ENCODE peak calls at places on chromosome 21, in eight cellular contexts. One of them, this sample, is unnamed.

GRCh38 chr21:37636152-37636860 is 269.7 kb downstream of the DYRK1A start:
- DNase-seq in NCI-H2029 treated with DMSO at 0.1 percent for 48 hours: no peak
- DNase-seq in substantia nigra: no peak
- DNase-seq in H54: no peak
- DNase-seq in Right ventricle myocardium superior: no peak
- DNase-seq in left ventricle myocardium inferior: no peak
- DNase-seq in M059J: peak; percentile 75
- DNase-seq in fibroblast of lung: peak; percentile 38
- DNase-seq in this sample: no peak

GRCh38 chr21:35649186-35649585 is 411.1 kb downstream of the SETD4 start:
- DNase-seq in fibroblast of lung: peak; percentile 38
- DNase-seq in Right ventricle myocardium superior: no peak
- DNase-seq in H54: peak; percentile 37
- DNase-seq in left ventricle myocardium inferior: no peak
- DNase-seq in M059J: peak; percentile 83
- DNase-seq in substantia nigra: no peak
- DNase-seq in NCI-H2029 treated with DMSO at 0.1 percent for 48 hours: no peak
- DNase-seq in this sample: peak; percentile 9

GRCh38 chr21:44765231-44766013 is 36.2 kb downstream of the UBE2G2 start:
- DNase-seq in Right ventricle myocardium superior: no peak
- DNase-seq in NCI-H2029 treated with DMSO at 0.1 percent for 48 hours: peak; percentile 27
- DNase-seq in fibroblast of lung: no peak
- DNase-seq in M059J: peak; percentile 83
- DNase-seq in substantia nigra: no peak
- DNase-seq in H54: no peak
- DNase-seq in left ventricle myocardium inferior: no peak
- DNase-seq in this sample: no peak

GRCh38 chr21:35226960-35227741 is 178.0 kb upstream of the RUNX1 start:
- DNase-seq in H54: no peak
- DNase-seq in substantia nigra: no peak
- DNase-seq in left ventricle myocardium inferior: no peak
- DNase-seq in M059J: no peak
- DNase-seq in fibroblast of lung: no peak
- DNase-seq in Right ventricle myocardium superior: no peak
- DNase-seq in NCI-H2029 treated with DMSO at 0.1 percent for 48 hours: peak; percentile 97
- DNase-seq in this sample: no peak

GRCh38 chr21:46065215-46065992 is 32.5 kb upstream of the COL6A2 start:
- DNase-seq in fibroblast of lung: peak; percentile 73
- DNase-seq in Right ventricle myocardium superior: peak; percentile 77
- DNase-seq in NCI-H2029 treated with DMSO at 0.1 percent for 48 hours: no peak
- DNase-seq in M059J: peak; percentile 86
- DNase-seq in left ventricle myocardium inferior: peak; percentile 63
- DNase-seq in H54: peak; percentile 40
- DNase-seq in substantia nigra: no peak
- DNase-seq in this sample: no peak

GRCh38 chr21:37266515-37267221 is 466 bp downstream of the VPS26C start:
- DNase-seq in NCI-H2029 treated with DMSO at 0.1 percent for 48 hours: peak; percentile 45
- DNase-seq in M059J: peak; percentile 66
- DNase-seq in fibroblast of lung: peak; percentile 32
- DNase-seq in left ventricle myocardium inferior: no peak
- DNase-seq in substantia nigra: no peak
- DNase-seq in H54: no peak
- DNase-seq in Right ventricle myocardium superior: peak; percentile 69
- DNase-seq in this sample: peak; percentile 74

GRCh38 chr21:27306821-27307746 is 340.2 kb upstream of the ADAMTS5 start:
- DNase-seq in H54: no peak
- DNase-seq in NCI-H2029 treated with DMSO at 0.1 percent for 48 hours: no peak
- DNase-seq in M059J: no peak
- DNase-seq in left ventricle myocardium inferior: no peak
- DNase-seq in fibroblast of lung: peak; percentile 40
- DNase-seq in substantia nigra: no peak
- DNase-seq in Right ventricle myocardium superior: no peak
- DNase-seq in this sample: no peak

GRCh38 chr21:38875694-38876492 is 70.2 kb downstream of the ETS2 start:
- DNase-seq in left ventricle myocardium inferior: no peak
- DNase-seq in M059J: peak; percentile 73
- DNase-seq in fibroblast of lung: peak; percentile 65
- DNase-seq in H54: no peak
- DNase-seq in NCI-H2029 treated with DMSO at 0.1 percent for 48 hours: no peak
- DNase-seq in substantia nigra: no peak
- DNase-seq in Right ventricle myocardium superior: no peak
- DNase-seq in this sample: no peak

GRCh38 chr21:28543975-28544374 is 448.7 kb downstream of the LTN1 start:
- DNase-seq in left ventricle myocardium inferior: no peak
- DNase-seq in substantia nigra: no peak
- DNase-seq in M059J: no peak
- DNase-seq in NCI-H2029 treated with DMSO at 0.1 percent for 48 hours: no peak
- DNase-seq in fibroblast of lung: peak; percentile 55
- DNase-seq in H54: no peak
- DNase-seq in Right ventricle myocardium superior: no peak
- DNase-seq in this sample: no peak

GRCh38 chr21:40769231-40769630 is 77.7 kb downstream of the DSCAM start:
- DNase-seq in Right ventricle myocardium superior: no peak
- DNase-seq in left ventricle myocardium inferior: no peak
- DNase-seq in NCI-H2029 treated with DMSO at 0.1 percent for 48 hours: no peak
- DNase-seq in substantia nigra: no peak
- DNase-seq in M059J: no peak
- DNase-seq in fibroblast of lung: no peak
- DNase-seq in H54: no peak
- DNase-seq in this sample: no peak

GRCh38 chr21:42056996-42057689 is 14.0 kb upstream of the UMODL1 start:
- DNase-seq in substantia nigra: no peak
- DNase-seq in M059J: peak; percentile 96
- DNase-seq in H54: no peak
- DNase-seq in Right ventricle myocardium superior: peak; percentile 30
- DNase-seq in fibroblast of lung: peak; percentile 90
- DNase-seq in left ventricle myocardium inferior: no peak
- DNase-seq in NCI-H2029 treated with DMSO at 0.1 percent for 48 hours: peak; percentile 98
- DNase-seq in this sample: no peak

GRCh38 chr21:28763809-28764418 is 228.8 kb downstream of the LTN1 start:
- DNase-seq in M059J: no peak
- DNase-seq in left ventricle myocardium inferior: no peak
- DNase-seq in NCI-H2029 treated with DMSO at 0.1 percent for 48 hours: no peak
- DNase-seq in H54: no peak
- DNase-seq in Right ventricle myocardium superior: no peak
- DNase-seq in fibroblast of lung: no peak
- DNase-seq in substantia nigra: no peak
- DNase-seq in this sample: no peak

GRCh38 chr21:44301093-44301492 is 1.2 kb downstream of the PFKL start:
- DNase-seq in NCI-H2029 treated with DMSO at 0.1 percent for 48 hours: no peak
- DNase-seq in left ventricle myocardium inferior: no peak
- DNase-seq in Right ventricle myocardium superior: no peak
- DNase-seq in M059J: no peak
- DNase-seq in H54: no peak
- DNase-seq in substantia nigra: no peak
- DNase-seq in fibroblast of lung: no peak
- DNase-seq in this sample: no peak

GRCh38 chr21:36728371-36729111 is 29.6 kb downstream of the SIM2 start:
- DNase-seq in fibroblast of lung: no peak
- DNase-seq in left ventricle myocardium inferior: no peak
- DNase-seq in Right ventricle myocardium superior: no peak
- DNase-seq in substantia nigra: no peak
- DNase-seq in NCI-H2029 treated with DMSO at 0.1 percent for 48 hours: no peak
- DNase-seq in M059J: peak; percentile 41
- DNase-seq in H54: no peak
- DNase-seq in this sample: no peak

GRCh38 chr21:34282223-34282622 is 81.6 kb upstream of the KCNE2 start:
- DNase-seq in Right ventricle myocardium superior: no peak
- DNase-seq in H54: peak; percentile 30
- DNase-seq in fibroblast of lung: no peak
- DNase-seq in left ventricle myocardium inferior: no peak
- DNase-seq in substantia nigra: no peak
- DNase-seq in M059J: peak; percentile 71
- DNase-seq in NCI-H2029 treated with DMSO at 0.1 percent for 48 hours: no peak
- DNase-seq in this sample: no peak

GRCh38 chr21:27580276-27580675 is 613.4 kb upstream of the ADAMTS5 start:
- DNase-seq in substantia nigra: no peak
- DNase-seq in M059J: peak; percentile 71
- DNase-seq in left ventricle myocardium inferior: no peak
- DNase-seq in fibroblast of lung: peak; percentile 58
- DNase-seq in H54: no peak
- DNase-seq in NCI-H2029 treated with DMSO at 0.1 percent for 48 hours: no peak
- DNase-seq in Right ventricle myocardium superior: no peak
- DNase-seq in this sample: no peak

GRCh38 chr21:25859264-25859931 is 124.6 kb downstream of the GABPA start:
- DNase-seq in M059J: no peak
- DNase-seq in H54: no peak
- DNase-seq in left ventricle myocardium inferior: no peak
- DNase-seq in Right ventricle myocardium superior: no peak
- DNase-seq in fibroblast of lung: peak; percentile 66
- DNase-seq in NCI-H2029 treated with DMSO at 0.1 percent for 48 hours: no peak
- DNase-seq in substantia nigra: no peak
- DNase-seq in this sample: no peak

GRCh38 chr21:34642211-34643075 is 26.4 kb upstream of the CLIC6 start:
- DNase-seq in Right ventricle myocardium superior: no peak
- DNase-seq in H54: peak; percentile 53
- DNase-seq in M059J: peak; percentile 92
- DNase-seq in left ventricle myocardium inferior: no peak
- DNase-seq in substantia nigra: no peak
- DNase-seq in NCI-H2029 treated with DMSO at 0.1 percent for 48 hours: no peak
- DNase-seq in fibroblast of lung: no peak
- DNase-seq in this sample: no peak

GRCh38 chr21:18204931-18205330 is 39.7 kb upstream of the CHODL start:
- DNase-seq in substantia nigra: no peak
- DNase-seq in left ventricle myocardium inferior: no peak
- DNase-seq in H54: no peak
- DNase-seq in Right ventricle myocardium superior: no peak
- DNase-seq in fibroblast of lung: no peak
- DNase-seq in M059J: no peak
- DNase-seq in NCI-H2029 treated with DMSO at 0.1 percent for 48 hours: no peak
- DNase-seq in this sample: peak; percentile 55

GRCh38 chr21:38989745-38990423 is 184.2 kb downstream of the ETS2 start:
- DNase-seq in fibroblast of lung: peak; percentile 85
- DNase-seq in substantia nigra: no peak
- DNase-seq in NCI-H2029 treated with DMSO at 0.1 percent for 48 hours: peak; percentile 94
- DNase-seq in H54: no peak
- DNase-seq in M059J: peak; percentile 82
- DNase-seq in left ventricle myocardium inferior: no peak
- DNase-seq in Right ventricle myocardium superior: peak; percentile 55
- DNase-seq in this sample: no peak

GRCh38 chr21:15009964-15010363 is 54.8 kb downstream of the NRIP1 start:
- DNase-seq in NCI-H2029 treated with DMSO at 0.1 percent for 48 hours: no peak
- DNase-seq in fibroblast of lung: peak; percentile 79
- DNase-seq in substantia nigra: no peak
- DNase-seq in Right ventricle myocardium superior: no peak
- DNase-seq in H54: no peak
- DNase-seq in M059J: peak; percentile 65
- DNase-seq in left ventricle myocardium inferior: no peak
- DNase-seq in this sample: no peak

GRCh38 chr21:42343101-42343500 is 7.7 kb downstream of the TFF2 start:
- DNase-seq in NCI-H2029 treated with DMSO at 0.1 percent for 48 hours: no peak
- DNase-seq in fibroblast of lung: no peak
- DNase-seq in H54: no peak
- DNase-seq in substantia nigra: no peak
- DNase-seq in Right ventricle myocardium superior: no peak
- DNase-seq in left ventricle myocardium inferior: no peak
- DNase-seq in M059J: no peak
- DNase-seq in this sample: no peak

GRCh38 chr21:44969066-44969649 is 29.3 kb downstream of the SLX9 start:
- DNase-seq in substantia nigra: no peak
- DNase-seq in Right ventricle myocardium superior: no peak
- DNase-seq in H54: no peak
- DNase-seq in fibroblast of lung: no peak
- DNase-seq in left ventricle myocardium inferior: no peak
- DNase-seq in M059J: no peak
- DNase-seq in NCI-H2029 treated with DMSO at 0.1 percent for 48 hours: no peak
- DNase-seq in this sample: no peak

GRCh38 chr21:42187976-42188653 is 30.8 kb upstream of the ABCG1 start:
- DNase-seq in substantia nigra: peak; percentile 30
- DNase-seq in M059J: peak; percentile 58
- DNase-seq in Right ventricle myocardium superior: peak; percentile 59
- DNase-seq in NCI-H2029 treated with DMSO at 0.1 percent for 48 hours: no peak
- DNase-seq in fibroblast of lung: no peak
- DNase-seq in H54: no peak
- DNase-seq in left ventricle myocardium inferior: no peak
- DNase-seq in this sample: no peak

GRCh38 chr21:46617267-46618051 is 12.6 kb upstream of the S100B start:
- DNase-seq in Right ventricle myocardium superior: no peak
- DNase-seq in H54: no peak
- DNase-seq in M059J: peak; percentile 89
- DNase-seq in substantia nigra: no peak
- DNase-seq in NCI-H2029 treated with DMSO at 0.1 percent for 48 hours: no peak
- DNase-seq in fibroblast of lung: peak; percentile 39
- DNase-seq in left ventricle myocardium inferior: no peak
- DNase-seq in this sample: no peak

GRCh38 chr21:45818276-45818903 is 163.2 kb upstream of the COL6A1 start:
- DNase-seq in H54: peak; percentile 31
- DNase-seq in substantia nigra: no peak
- DNase-seq in Right ventricle myocardium superior: no peak
- DNase-seq in NCI-H2029 treated with DMSO at 0.1 percent for 48 hours: no peak
- DNase-seq in fibroblast of lung: peak; percentile 75
- DNase-seq in M059J: peak; percentile 88
- DNase-seq in left ventricle myocardium inferior: no peak
- DNase-seq in this sample: peak; percentile 41

GRCh38 chr21:45736705-45737484 is 93.4 kb downstream of the PCBP3 start:
- DNase-seq in NCI-H2029 treated with DMSO at 0.1 percent for 48 hours: no peak
- DNase-seq in fibroblast of lung: peak; percentile 19
- DNase-seq in substantia nigra: no peak
- DNase-seq in left ventricle myocardium inferior: no peak
- DNase-seq in Right ventricle myocardium superior: no peak
- DNase-seq in M059J: no peak
- DNase-seq in H54: no peak
- DNase-seq in this sample: peak; percentile 71

GRCh38 chr21:25911730-25912401 is 177.1 kb downstream of the GABPA start:
- DNase-seq in substantia nigra: peak; percentile 58
- DNase-seq in H54: no peak
- DNase-seq in Right ventricle myocardium superior: peak; percentile 69
- DNase-seq in fibroblast of lung: no peak
- DNase-seq in NCI-H2029 treated with DMSO at 0.1 percent for 48 hours: peak; percentile 65
- DNase-seq in left ventricle myocardium inferior: peak; percentile 24
- DNase-seq in M059J: no peak
- DNase-seq in this sample: no peak